ENCODE peak calls at places on chromosome 17, in five cellular contexts. O is hepatocyte; N is heart right ventricle; D is effector memory CD4-positive, alpha-beta T cell; P is PC-3. Z is an unnamed sample. For H3K27me3, the result is how much of the 10 kb centered on the place peaks cover.

GRCh38 chr17:82737981-82738877 is 2.8 kb downstream of the FN3K start:
- DNase-seq in D (no peak), N (peak), O (peak), P (no peak), Z (no peak)

GRCh38 chr17:44044092-44044491 is 22.4 kb downstream of the LSM12 start:
- DNase-seq in P (peak), D (no peak), N (no peak), O (no peak), Z (no peak)

GRCh38 chr17:59361386-59361785 is 29.9 kb downstream of the YPEL2 start:
- DNase-seq in D (no peak), O (no peak), P (peak), N (no peak), Z (no peak)

GRCh38 chr17:63702616-63703015 is 2.7 kb upstream of the LIMD2 start:
- DNase-seq in P (no peak), O (no peak), D (no peak), N (no peak), Z (no peak)

GRCh38 chr17:62735027-62735651 is 73.0 kb downstream of the MARCHF10 start:
- DNase-seq in O (no peak), D (no peak), N (no peak), P (peak), Z (no peak)

GRCh38 chr17:1031711-1032110 is 34.8 kb downstream of the TIMM22 start:
- DNase-seq in N (peak), P (no peak), O (peak), D (no peak), Z (peak)

GRCh38 chr17:13786000-13786598 is 184.4 kb upstream of the HS3ST3A1 start:
- DNase-seq in P (no peak), N (no peak), O (no peak), D (no peak), Z (no peak)

GRCh38 chr17:16419929-16420271 is 4.5 kb downstream of the TRPV2 start:
- DNase-seq in D (peak), N (no peak), O (peak), P (peak), Z (no peak)

GRCh38 chr17:59202320-59202719 is 7.5 kb upstream of the SMG8 start:
- DNase-seq in N (no peak), D (no peak), O (no peak), P (no peak), Z (no peak)

GRCh38 chr17:41464682-41465081 is 2.5 kb downstream of the KRT32 start:
- DNase-seq in N (peak), P (peak), O (peak), D (no peak), Z (no peak)

GRCh38 chr17:77829871-77830799 is 128.4 kb upstream of the TNRC6C start:
- DNase-seq in D (no peak), O (peak), N (peak), P (peak), Z (peak)

GRCh38 chr17:57113656-57114055 is 28.6 kb downstream of the AKAP1 start:
- DNase-seq in N (no peak), D (no peak), P (no peak), O (no peak), Z (no peak)

GRCh38 chr17:82611140-82612058 is 36.8 kb downstream of the WDR45B start:
- DNase-seq in D (no peak), O (peak), N (no peak), P (no peak), Z (no peak)

GRCh38 chr17:17693955-17694228 is 12.6 kb downstream of the RAI1 start:
- DNase-seq in O (no peak), D (no peak), P (no peak), N (no peak), Z (no peak)

GRCh38 chr17:4583796-4584124 is 569 bp upstream of the SMTNL2 start:
- DNase-seq in P (no peak), N (no peak), O (peak), D (no peak), Z (no peak)

GRCh38 chr17:13909901-13910519 is 159.3 kb upstream of the COX10 start:
- DNase-seq in N (no peak), O (no peak), D (no peak), P (no peak), Z (no peak)

GRCh38 chr17:7058831-7059447 is 15.0 kb upstream of the SLC16A11 start:
- DNase-seq in O (no peak), P (no peak), N (no peak), D (no peak), Z (no peak)

DNA sequence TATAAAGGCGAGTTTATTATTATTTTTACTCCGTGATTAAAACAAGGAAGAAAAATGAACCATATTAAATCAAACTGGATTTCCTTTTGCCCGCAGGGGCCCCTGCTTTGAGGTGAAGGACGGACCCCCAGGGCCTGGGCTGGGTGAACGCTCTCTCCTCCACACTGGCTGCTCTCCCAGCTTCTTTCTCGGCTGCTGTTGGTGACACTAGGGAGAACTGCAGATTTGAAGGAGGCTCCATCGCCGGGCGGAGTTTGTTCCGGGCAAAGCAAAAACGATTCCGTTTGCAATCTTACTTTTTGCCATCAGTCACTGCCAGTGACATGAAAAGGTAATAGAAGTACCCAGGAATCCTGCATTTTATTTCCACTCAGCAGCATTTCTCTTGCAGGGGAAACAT is 221.6 kb upstream of the SDK2 start:
- DNase-seq in D (no peak), N (no peak), O (no peak), P (no peak), Z (no peak)
- H3K4me3 ChIP-seq in D (no peak), N (no peak), O (no peak), P (no peak), Z (no peak)

GRCh38 chr17:40338058-40338457 is 26.5 kb downstream of the GJD3 start:
- DNase-seq in O (no peak), P (no peak), N (no peak), D (no peak), Z (no peak)
- H3K27ac ChIP-seq in O (no peak), P (no peak), N (peak), D (peak), Z (no peak)

GRCh38 chr17:36747861-36748260 is 146.5 kb downstream of the MRM1 start:
- DNase-seq in D (no peak), N (no peak), O (no peak), P (no peak), Z (no peak)
- H3K27me3 ChIP-seq in D (under half), N (under half), O (under half), P (under half), Z (under half)

DNA sequence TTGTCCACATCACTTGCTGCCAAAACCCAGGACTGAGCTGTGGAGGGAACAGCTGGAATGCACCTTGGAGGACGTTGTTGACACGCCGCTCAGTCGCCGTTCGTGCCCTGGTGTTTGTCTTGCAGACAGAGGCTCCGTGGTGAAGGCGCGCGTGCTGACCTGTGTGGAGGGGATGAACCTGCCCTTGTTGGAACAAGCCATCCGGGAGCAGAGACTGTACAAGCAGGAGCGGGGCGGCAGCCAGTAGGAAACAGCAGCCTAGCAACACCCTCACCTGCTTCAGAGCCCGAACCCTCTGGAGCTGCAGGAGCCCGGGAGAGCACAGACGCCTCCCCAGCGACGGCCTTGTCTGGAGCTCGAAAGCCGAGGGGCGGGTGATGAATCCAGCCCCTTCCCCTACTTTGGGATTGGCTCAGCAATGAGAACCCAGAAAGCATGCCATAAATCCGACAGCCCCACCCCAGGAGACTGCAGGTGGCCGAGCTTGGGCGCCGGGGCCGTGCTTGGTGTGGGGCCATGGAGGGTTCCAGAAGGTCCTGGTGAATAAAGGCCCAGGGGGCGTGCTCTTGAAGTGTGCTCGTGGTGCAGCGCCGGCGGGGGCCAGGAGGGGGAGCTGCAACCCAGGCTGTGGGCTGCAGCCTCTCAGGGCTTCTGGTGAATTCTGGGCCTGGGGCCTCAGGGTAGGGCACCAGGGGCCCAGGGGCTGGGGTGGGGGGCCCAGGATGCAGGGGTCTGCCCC is 470 bp upstream of the CDK3 start:
- DNase-seq in N (no peak), P (peak), D (no peak), O (peak), Z (no peak)
- H3K4me3 ChIP-seq in N (no peak), P (no peak), D (no peak), O (no peak), Z (no peak)

DNA sequence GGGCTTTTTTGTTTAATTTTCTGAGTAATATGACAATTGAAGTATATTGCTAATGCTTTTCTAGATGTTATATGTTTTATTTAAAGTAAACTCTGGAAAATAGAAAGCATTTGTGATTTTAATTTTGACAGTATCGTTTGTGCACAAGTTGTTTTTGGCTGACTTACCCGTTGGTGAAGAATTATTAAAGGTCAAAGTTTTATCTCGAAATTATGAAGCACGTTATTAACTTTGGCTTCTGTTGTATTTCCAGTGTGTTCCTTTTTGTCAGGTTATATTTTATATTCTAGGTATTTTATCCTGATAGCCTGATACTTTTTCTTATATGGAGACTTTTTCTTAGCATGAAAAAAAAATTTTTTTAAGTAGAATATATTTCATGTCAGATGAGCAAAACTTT is 16.8 kb downstream of the PRKCA start:
- DNase-seq in P (no peak), O (no peak), N (no peak), D (no peak), Z (no peak)
- H3K27ac ChIP-seq in P (no peak), O (no peak), N (no peak), D (no peak), Z (no peak)

GRCh38 chr17:39742856-39743436 is 5.2 kb downstream of the GRB7 start:
- DNase-seq in D (no peak), O (no peak), N (no peak), P (no peak), Z (peak)

GRCh38 chr17:39744836-39745215 is 7.1 kb downstream of the GRB7 start:
- DNase-seq in D (no peak), P (no peak), O (no peak), N (no peak), Z (no peak)

GRCh38 chr17:39746145-39746461 is 8.4 kb downstream of the GRB7 start:
- DNase-seq in O (no peak), P (no peak), D (no peak), N (no peak), Z (peak)

GRCh38 chr17:39745335-39746144 is 7.8 kb downstream of the GRB7 start:
- DNase-seq in O (no peak), P (no peak), N (no peak), D (no peak), Z (peak)

GRCh38 chr17:39744075-39744835 is 6.5 kb downstream of the GRB7 start:
- DNase-seq in N (no peak), P (no peak), D (no peak), O (no peak), Z (peak)
- H3K27me3 ChIP-seq in N (under half), P (under half), D (under half), O (under half), Z (under half)

DNA sequence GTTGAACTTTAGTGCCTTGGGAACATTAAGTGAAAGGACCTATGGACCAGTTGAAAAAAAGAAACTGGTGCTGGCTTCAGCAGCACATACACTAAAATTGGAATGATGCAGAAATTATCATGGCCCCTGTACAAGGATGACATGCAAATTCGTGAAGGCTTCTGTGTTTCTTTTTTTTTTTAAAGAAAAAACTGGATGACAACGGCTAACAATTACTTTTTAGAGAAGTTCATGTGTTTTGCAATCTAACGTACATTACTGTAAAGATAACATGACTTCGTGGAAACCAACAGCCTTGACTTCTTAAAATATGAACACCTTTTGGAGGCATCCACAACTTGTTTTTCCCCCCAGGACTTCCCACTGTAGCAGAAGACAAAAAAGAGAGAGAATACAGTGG is 18.3 kb upstream of the CPD start:
- DNase-seq in N (no peak), P (no peak), D (no peak), O (no peak), Z (no peak)
- H3K4me3 ChIP-seq in N (no peak), P (no peak), D (no peak), O (no peak), Z (no peak)

DNA sequence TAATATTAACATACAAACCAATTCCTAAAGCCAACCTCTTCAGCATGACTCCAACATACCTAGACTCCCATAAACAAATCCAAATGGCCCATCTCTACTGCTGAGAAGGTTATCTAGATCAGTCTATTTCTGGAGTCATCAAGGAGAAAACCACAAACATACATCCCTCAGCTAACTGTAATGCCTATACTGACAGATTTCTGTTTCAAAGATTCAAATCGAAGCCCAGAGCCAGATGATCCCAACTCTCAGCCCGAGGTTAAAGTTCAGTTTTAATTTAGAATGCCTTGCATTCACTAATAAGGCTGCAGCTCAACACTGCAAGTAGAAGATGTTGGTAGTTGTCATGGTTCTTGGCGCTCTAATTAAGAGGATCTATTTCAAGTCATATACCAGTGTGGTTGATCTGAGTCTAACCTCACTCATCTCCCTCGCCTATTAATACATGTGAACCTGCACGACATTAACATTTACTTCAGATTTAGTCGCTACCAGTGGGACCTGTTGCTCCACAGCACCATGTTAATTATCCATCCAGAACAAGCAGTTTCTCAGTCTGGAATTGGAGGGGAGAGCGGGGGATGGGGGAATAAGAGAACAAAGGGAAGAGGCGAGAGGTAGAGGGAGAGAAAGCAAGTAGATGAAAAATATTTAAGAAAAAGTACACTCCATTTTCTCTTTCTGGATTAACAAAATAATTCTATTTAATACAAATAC is 15.4 kb downstream of the PHF12 start:
- DNase-seq in D (no peak), N (no peak), O (no peak), P (no peak), Z (no peak)
- H3K27ac ChIP-seq in D (no peak), N (peak), O (no peak), P (no peak), Z (no peak)

GRCh38 chr17:45791041-45791582 is 7.0 kb downstream of the CRHR1 start:
- DNase-seq in D (no peak), O (no peak), N (no peak), P (no peak), Z (no peak)
- H3K27me3 ChIP-seq in D (under half), O (half or more), N (under half), P (half or more), Z (under half)